ENCODE peak calls at places on chromosomes 5 and 9, in six cellular contexts. One of them, this sample, is unnamed.
A peak's percentile ranks its signal among the peaks of the same experiment; 100 is the strongest.

GRCh38 chr5:155489949-155490348 is 476.4 kb downstream of the KIF4B start:
- ATAC-seq in HCT116: no peak
- ATAC-seq in GM12878: no peak
- ATAC-seq in HepG2: no peak
- ATAC-seq in Panc1: no peak
- ATAC-seq in K562: no peak
- ATAC-seq in this sample: no peak

GRCh38 chr9:131402738-131403492 is 9.0 kb downstream of the PRRC2B start:
- ATAC-seq in HCT116: no peak
- ATAC-seq in GM12878: no peak
- ATAC-seq in HepG2: peak; percentile 90
- ATAC-seq in Panc1: peak; percentile 74
- ATAC-seq in K562: no peak
- ATAC-seq in this sample: peak; percentile 93

GRCh38 chr9:21789541-21790037 is 12.8 kb upstream of the MTAP start:
- ATAC-seq in HCT116: peak; percentile 76
- ATAC-seq in GM12878: peak; percentile 100
- ATAC-seq in HepG2: peak; percentile 99
- ATAC-seq in Panc1: peak; percentile 99
- ATAC-seq in K562: no peak
- ATAC-seq in this sample: peak; percentile 89

GRCh38 chr9:104743377-104743985 is 4.0 kb upstream of the NIPSNAP3A start:
- ATAC-seq in HCT116: peak; percentile 40
- ATAC-seq in GM12878: peak; percentile 36
- ATAC-seq in HepG2: peak; percentile 33
- ATAC-seq in Panc1: peak; percentile 49
- ATAC-seq in K562: peak; percentile 25
- ATAC-seq in this sample: no peak

GRCh38 chr5:149681252-149681651 is 48.9 kb upstream of the PPARGC1B start:
- ATAC-seq in HCT116: no peak
- ATAC-seq in GM12878: no peak
- ATAC-seq in HepG2: no peak
- ATAC-seq in Panc1: no peak
- ATAC-seq in K562: no peak
- ATAC-seq in this sample: no peak

GRCh38 chr5:17928571-17928970 is 294.3 kb downstream of the TAF11L14 start:
- ATAC-seq in HCT116: no peak
- ATAC-seq in GM12878: no peak
- ATAC-seq in HepG2: no peak
- ATAC-seq in Panc1: no peak
- ATAC-seq in K562: no peak
- ATAC-seq in this sample: no peak

GRCh38 chr9:37382161-37382981 is 40.1 kb upstream of the GRHPR start:
- ATAC-seq in HCT116: no peak
- ATAC-seq in GM12878: peak; percentile 57
- ATAC-seq in HepG2: no peak
- ATAC-seq in Panc1: no peak
- ATAC-seq in K562: peak; percentile 81
- ATAC-seq in this sample: no peak

GRCh38 chr5:135140805-135141204 is 106.8 kb upstream of the PITX1 start:
- ATAC-seq in HCT116: peak; percentile 57
- ATAC-seq in GM12878: no peak
- ATAC-seq in HepG2: peak; percentile 19
- ATAC-seq in Panc1: no peak
- ATAC-seq in K562: no peak
- ATAC-seq in this sample: peak; percentile 2

GRCh38 chr5:143860211-143860610 is 48.2 kb downstream of the HMHB1 start:
- ATAC-seq in HCT116: peak; percentile 92
- ATAC-seq in GM12878: peak; percentile 33
- ATAC-seq in HepG2: peak; percentile 88
- ATAC-seq in Panc1: no peak
- ATAC-seq in K562: peak; percentile 36
- ATAC-seq in this sample: no peak

GRCh38 chr5:126587551-126588390 is 7.2 kb downstream of the ALDH7A1 start:
- ATAC-seq in HCT116: no peak
- ATAC-seq in GM12878: no peak
- ATAC-seq in HepG2: peak; percentile 41
- ATAC-seq in Panc1: no peak
- ATAC-seq in K562: peak; percentile 32
- ATAC-seq in this sample: no peak

GRCh38 chr9:34124103-34124502 is 2.4 kb downstream of the DCAF12 start:
- ATAC-seq in HCT116: no peak
- ATAC-seq in GM12878: peak; percentile 43
- ATAC-seq in HepG2: no peak
- ATAC-seq in Panc1: no peak
- ATAC-seq in K562: peak; percentile 68
- ATAC-seq in this sample: no peak

GRCh38 chr9:81113408-81114124 is 575.8 kb downstream of the TLE1 start:
- ATAC-seq in HCT116: no peak
- ATAC-seq in GM12878: no peak
- ATAC-seq in HepG2: no peak
- ATAC-seq in Panc1: no peak
- ATAC-seq in K562: no peak
- ATAC-seq in this sample: no peak

GRCh38 chr9:121282309-121283071 is 14.5 kb downstream of the GSN start:
- ATAC-seq in HCT116: no peak
- ATAC-seq in GM12878: no peak
- ATAC-seq in HepG2: no peak
- ATAC-seq in Panc1: no peak
- ATAC-seq in K562: no peak
- ATAC-seq in this sample: peak; percentile 33

GRCh38 chr9:134726722-134727034 is 85.1 kb downstream of the COL5A1 start:
- ATAC-seq in HCT116: no peak
- ATAC-seq in GM12878: no peak
- ATAC-seq in HepG2: no peak
- ATAC-seq in Panc1: no peak
- ATAC-seq in K562: no peak
- ATAC-seq in this sample: no peak

GRCh38 chr5:122099060-122099790 is 21.2 kb upstream of the LOX start:
- ATAC-seq in HCT116: peak; percentile 95
- ATAC-seq in GM12878: no peak
- ATAC-seq in HepG2: peak; percentile 63
- ATAC-seq in Panc1: peak; percentile 90
- ATAC-seq in K562: peak; percentile 88
- ATAC-seq in this sample: no peak

GRCh38 chr5:137016783-137017324 is 482.3 kb downstream of the SPOCK1 start:
- ATAC-seq in HCT116: peak; percentile 50
- ATAC-seq in GM12878: peak; percentile 31
- ATAC-seq in HepG2: peak; percentile 50
- ATAC-seq in Panc1: no peak
- ATAC-seq in K562: peak; percentile 59
- ATAC-seq in this sample: no peak

GRCh38 chr5:130797303-130797702 is 367.8 kb downstream of the HINT1 start:
- ATAC-seq in HCT116: no peak
- ATAC-seq in GM12878: no peak
- ATAC-seq in HepG2: no peak
- ATAC-seq in Panc1: no peak
- ATAC-seq in K562: no peak
- ATAC-seq in this sample: no peak

GRCh38 chr9:5205071-5205470 is 19.6 kb upstream of the INSL6 start:
- ATAC-seq in HCT116: no peak
- ATAC-seq in GM12878: peak; percentile 37
- ATAC-seq in HepG2: no peak
- ATAC-seq in Panc1: no peak
- ATAC-seq in K562: no peak
- ATAC-seq in this sample: no peak

GRCh38 chr9:6924149-6924548 is 166.4 kb downstream of the KDM4C start:
- ATAC-seq in HCT116: no peak
- ATAC-seq in GM12878: no peak
- ATAC-seq in HepG2: no peak
- ATAC-seq in Panc1: no peak
- ATAC-seq in K562: peak; percentile 15
- ATAC-seq in this sample: no peak

GRCh38 chr9:92405770-92406169 is 1.4 kb upstream of the OGN start:
- ATAC-seq in HCT116: no peak
- ATAC-seq in GM12878: peak; percentile 22
- ATAC-seq in HepG2: no peak
- ATAC-seq in Panc1: no peak
- ATAC-seq in K562: peak; percentile 25
- ATAC-seq in this sample: no peak

GRCh38 chr9:35635730-35636129 is 15.0 kb downstream of the SIT1 start:
- ATAC-seq in HCT116: no peak
- ATAC-seq in GM12878: no peak
- ATAC-seq in HepG2: no peak
- ATAC-seq in Panc1: no peak
- ATAC-seq in K562: no peak
- ATAC-seq in this sample: no peak

GRCh38 chr9:116101516-116101915 is 52.1 kb upstream of the PAPPA start:
- ATAC-seq in HCT116: no peak
- ATAC-seq in GM12878: no peak
- ATAC-seq in HepG2: no peak
- ATAC-seq in Panc1: no peak
- ATAC-seq in K562: no peak
- ATAC-seq in this sample: peak; percentile 68

GRCh38 chr9:93081931-93082330 is 14.1 kb upstream of the CARD19 start:
- ATAC-seq in HCT116: no peak
- ATAC-seq in GM12878: no peak
- ATAC-seq in HepG2: no peak
- ATAC-seq in Panc1: no peak
- ATAC-seq in K562: no peak
- ATAC-seq in this sample: no peak

DNA sequence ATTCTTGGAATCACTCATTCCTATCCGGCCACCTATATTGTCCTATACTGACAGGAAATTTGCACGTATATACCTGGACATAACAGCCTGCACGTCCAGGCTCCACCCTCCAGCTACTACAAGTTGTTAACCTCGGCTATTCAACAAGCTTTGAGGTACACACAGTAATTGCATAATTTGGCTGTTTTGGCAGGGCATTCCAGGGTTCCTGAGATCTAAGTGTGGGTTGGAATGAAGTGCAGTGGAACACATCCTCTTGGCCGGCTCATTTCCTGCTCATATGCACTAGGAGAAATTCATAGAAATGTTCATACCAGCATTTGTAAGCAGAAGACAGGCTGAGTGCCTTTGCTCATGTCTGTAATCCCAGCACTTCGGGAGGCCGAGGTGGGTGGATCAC is 222.3 kb downstream of the FBXL7 start:
- ATAC-seq in HCT116: no peak
- ATAC-seq in GM12878: no peak
- ATAC-seq in HepG2: no peak
- ATAC-seq in Panc1: no peak
- ATAC-seq in K562: no peak
- ATAC-seq in this sample: no peak
- H3K4me3 ChIP-seq in HCT116: no peak overlapping the region
- H3K4me3 ChIP-seq in GM12878: no peak overlapping the region
- H3K4me3 ChIP-seq in HepG2: no peak overlapping the region
- H3K4me3 ChIP-seq in Panc1: no peak overlapping the region
- H3K4me3 ChIP-seq in K562: no peak overlapping the region
- H3K4me3 ChIP-seq in this sample: no peak overlapping the region

DNA sequence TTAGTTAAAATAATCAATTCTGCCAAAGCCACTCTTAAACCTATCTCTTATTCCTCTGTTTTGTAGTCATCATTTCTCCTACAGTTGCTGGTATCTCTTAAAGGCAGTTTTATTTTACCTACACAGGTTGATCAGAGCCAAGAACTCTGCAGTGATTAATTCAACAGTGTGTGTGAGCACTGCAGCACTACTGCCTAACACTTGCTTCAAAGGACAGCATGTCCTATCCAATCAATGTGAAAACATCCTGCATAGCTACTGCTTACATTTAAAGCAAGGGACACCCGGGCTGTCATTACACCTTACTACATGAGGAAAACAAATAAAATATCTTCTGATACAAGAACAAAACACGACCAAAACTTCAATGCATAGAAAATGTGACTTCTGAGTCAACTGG is 45.1 kb upstream of the HK3 start:
- ATAC-seq in HCT116: no peak
- ATAC-seq in GM12878: no peak
- ATAC-seq in HepG2: no peak
- ATAC-seq in Panc1: no peak
- ATAC-seq in K562: no peak
- ATAC-seq in this sample: no peak
- TF ChIP-seq POLR2AphosphoS5 in HCT116: no peak
- TF ChIP-seq POLR2AphosphoS5 in GM12878: no peak
- TF ChIP-seq POLR2AphosphoS5 in HepG2: no peak
- TF ChIP-seq POLR2AphosphoS5 in Panc1: no peak
- TF ChIP-seq POLR2AphosphoS5 in K562: no peak
- TF ChIP-seq POLR2AphosphoS5 in this sample: no peak

DNA sequence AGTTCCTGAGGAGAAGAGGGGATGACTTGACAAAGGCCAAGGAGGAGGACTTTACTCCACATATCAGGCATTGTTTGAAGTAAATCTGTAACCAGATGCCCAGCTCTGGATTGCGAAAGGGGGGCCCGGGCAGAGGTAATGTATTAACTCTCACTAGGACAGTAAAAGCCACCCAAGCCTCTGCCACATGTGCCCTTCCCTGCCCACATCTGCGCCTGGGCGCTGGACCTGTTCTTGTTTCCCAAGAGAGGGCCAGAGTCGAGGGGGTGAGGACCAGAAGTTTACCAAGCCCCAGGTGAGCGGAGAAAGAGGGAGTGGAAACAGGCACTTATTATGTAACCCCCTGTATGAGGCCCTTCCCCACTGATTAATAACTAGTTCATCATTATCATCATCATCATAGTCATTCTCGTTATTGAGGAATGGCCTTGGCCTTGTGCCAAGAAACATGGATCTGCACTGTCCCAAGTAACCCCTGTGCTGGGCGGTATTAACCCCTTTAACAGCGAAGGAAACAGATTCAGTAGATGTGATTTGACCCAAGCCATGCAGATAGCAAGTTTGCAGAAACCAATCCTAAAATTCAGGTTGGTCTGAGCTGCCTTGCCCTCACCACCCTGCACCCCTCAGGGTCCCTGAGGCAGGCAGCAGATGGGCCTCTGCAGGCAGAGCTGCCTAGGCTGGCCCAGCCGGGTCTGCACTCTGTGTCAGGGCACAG is at the start of gene SLC23A1:
- ATAC-seq in HCT116: no peak
- ATAC-seq in GM12878: no peak
- ATAC-seq in HepG2: peak; percentile 40
- ATAC-seq in Panc1: no peak
- ATAC-seq in K562: no peak
- ATAC-seq in this sample: no peak
- H3K4me1 ChIP-seq in HCT116: peaks cover 9% of the 10 kb centered on the region
- H3K4me1 ChIP-seq in GM12878: peaks cover 32% of the 10 kb centered on the region
- H3K4me1 ChIP-seq in HepG2: peaks cover 68% of the 10 kb centered on the region
- H3K4me1 ChIP-seq in Panc1: no peaks in the 10 kb centered on the region
- H3K4me1 ChIP-seq in K562: peaks cover 26% of the 10 kb centered on the region
- H3K4me1 ChIP-seq in this sample: peaks cover 25% of the 10 kb centered on the region

GRCh38 chr5:73434921-73435320 is 13.7 kb downstream of the FOXD1 start:
- ATAC-seq in HCT116: no peak
- ATAC-seq in GM12878: no peak
- ATAC-seq in HepG2: no peak
- ATAC-seq in Panc1: no peak
- ATAC-seq in K562: no peak
- ATAC-seq in this sample: no peak

GRCh38 chr5:73437126-73438047 is 11.2 kb downstream of the FOXD1 start:
- ATAC-seq in HCT116: peak; percentile 87
- ATAC-seq in GM12878: no peak
- ATAC-seq in HepG2: peak; percentile 84
- ATAC-seq in Panc1: peak; percentile 88
- ATAC-seq in K562: peak; percentile 93
- ATAC-seq in this sample: peak; percentile 44

GRCh38 chr5:73435640-73436534 is 12.7 kb downstream of the FOXD1 start:
- ATAC-seq in HCT116: no peak
- ATAC-seq in GM12878: no peak
- ATAC-seq in HepG2: peak; percentile 17
- ATAC-seq in Panc1: no peak
- ATAC-seq in K562: no peak
- ATAC-seq in this sample: peak; percentile 8

GRCh38 chr5:73438048-73438896 is 10.3 kb downstream of the FOXD1 start:
- ATAC-seq in HCT116: no peak
- ATAC-seq in GM12878: no peak
- ATAC-seq in HepG2: no peak
- ATAC-seq in Panc1: no peak
- ATAC-seq in K562: no peak
- ATAC-seq in this sample: no peak

GRCh38 chr5:73436535-73437125 is 11.9 kb downstream of the FOXD1 start:
- ATAC-seq in HCT116: no peak
- ATAC-seq in GM12878: no peak
- ATAC-seq in HepG2: peak; percentile 86
- ATAC-seq in Panc1: no peak
- ATAC-seq in K562: no peak
- ATAC-seq in this sample: peak; percentile 44
- H3K4me3 ChIP-seq in HCT116: peak overlapping the region; percentile 55
- H3K4me3 ChIP-seq in GM12878: no peak overlapping the region
- H3K4me3 ChIP-seq in HepG2: peak overlapping the region; percentile 60
- H3K4me3 ChIP-seq in Panc1: peak overlapping the region; percentile 39
- H3K4me3 ChIP-seq in K562: peak overlapping the region; percentile 37
- H3K4me3 ChIP-seq in this sample: no peak overlapping the region